ENCODE peak calls at places on chromosome 14, in ten cellular contexts. One of them, this sample, is unnamed.

GRCh38 chr14:39488600-39488999 is 56.4 kb upstream of the FBXO33 start:
- DNase-seq in Caco-2: no peak
- DNase-seq in A549: no peak
- DNase-seq in mucosa of descending colon: no peak
- DNase-seq in RWPE2: no peak
- DNase-seq in cardiac fibroblast: peak; percentile 15
- DNase-seq in stomach: no peak
- DNase-seq in choroid plexus epithelial cell: no peak
- DNase-seq in body of pancreas: no peak
- DNase-seq in mammary epithelial cell: no peak
- DNase-seq in this sample: peak; percentile 12

GRCh38 chr14:64293976-64294671 is at the start of gene ESR2:
- DNase-seq in cardiac fibroblast: peak; percentile 54
- DNase-seq in body of pancreas: peak; percentile 22
- DNase-seq in stomach: peak; percentile 31
- DNase-seq in mammary epithelial cell: no peak
- DNase-seq in A549: peak; percentile 13
- DNase-seq in choroid plexus epithelial cell: peak; percentile 67
- DNase-seq in mucosa of descending colon: peak; percentile 63
- DNase-seq in RWPE2: no peak
- DNase-seq in Caco-2: peak; percentile 45
- DNase-seq in this sample: peak; percentile 51

GRCh38 chr14:75831455-75831854 is 150.3 kb downstream of the TGFB3 start:
- DNase-seq in stomach: peak; percentile 93
- DNase-seq in cardiac fibroblast: peak; percentile 80
- DNase-seq in mammary epithelial cell: peak; percentile 53
- DNase-seq in choroid plexus epithelial cell: peak; percentile 94
- DNase-seq in RWPE2: peak; percentile 79
- DNase-seq in mucosa of descending colon: peak; percentile 82
- DNase-seq in Caco-2: peak; percentile 92
- DNase-seq in body of pancreas: peak; percentile 94
- DNase-seq in A549: peak; percentile 5
- DNase-seq in this sample: peak; percentile 93

GRCh38 chr14:94123296-94123695 is 6.1 kb downstream of the IFI27L2 start:
- DNase-seq in cardiac fibroblast: no peak
- DNase-seq in body of pancreas: no peak
- DNase-seq in mammary epithelial cell: no peak
- DNase-seq in stomach: peak; percentile 15
- DNase-seq in A549: no peak
- DNase-seq in RWPE2: no peak
- DNase-seq in Caco-2: no peak
- DNase-seq in mucosa of descending colon: no peak
- DNase-seq in choroid plexus epithelial cell: no peak
- DNase-seq in this sample: no peak

GRCh38 chr14:32898876-32899275 is 39.8 kb upstream of the NPAS3 start:
- DNase-seq in A549: no peak
- DNase-seq in stomach: no peak
- DNase-seq in Caco-2: no peak
- DNase-seq in body of pancreas: no peak
- DNase-seq in mucosa of descending colon: no peak
- DNase-seq in mammary epithelial cell: no peak
- DNase-seq in cardiac fibroblast: no peak
- DNase-seq in choroid plexus epithelial cell: no peak
- DNase-seq in RWPE2: no peak
- DNase-seq in this sample: no peak

GRCh38 chr14:57822081-57822480 is 43.8 kb downstream of the SLC35F4 start:
- DNase-seq in Caco-2: no peak
- DNase-seq in choroid plexus epithelial cell: no peak
- DNase-seq in A549: no peak
- DNase-seq in body of pancreas: no peak
- DNase-seq in mammary epithelial cell: peak; percentile 56
- DNase-seq in RWPE2: no peak
- DNase-seq in cardiac fibroblast: no peak
- DNase-seq in stomach: no peak
- DNase-seq in mucosa of descending colon: no peak
- DNase-seq in this sample: no peak

GRCh38 chr14:105140581-105140980 is 28.0 kb downstream of the JAG2 start:
- DNase-seq in cardiac fibroblast: no peak
- DNase-seq in choroid plexus epithelial cell: no peak
- DNase-seq in Caco-2: peak; percentile 20
- DNase-seq in RWPE2: peak; percentile 38
- DNase-seq in mammary epithelial cell: no peak
- DNase-seq in mucosa of descending colon: peak; percentile 12
- DNase-seq in body of pancreas: no peak
- DNase-seq in A549: no peak
- DNase-seq in stomach: no peak
- DNase-seq in this sample: no peak

GRCh38 chr14:106039400-106039799 is 513.0 kb downstream of the TMEM121 start:
- DNase-seq in cardiac fibroblast: no peak
- DNase-seq in RWPE2: no peak
- DNase-seq in choroid plexus epithelial cell: no peak
- DNase-seq in mucosa of descending colon: no peak
- DNase-seq in body of pancreas: no peak
- DNase-seq in mammary epithelial cell: no peak
- DNase-seq in stomach: no peak
- DNase-seq in A549: peak; percentile 43
- DNase-seq in Caco-2: peak; percentile 52
- DNase-seq in this sample: no peak

GRCh38 chr14:58272589-58273372 is 25.6 kb upstream of the ARID4A start:
- DNase-seq in A549: peak; percentile 75
- DNase-seq in body of pancreas: peak; percentile 50
- DNase-seq in stomach: peak; percentile 44
- DNase-seq in RWPE2: no peak
- DNase-seq in choroid plexus epithelial cell: peak; percentile 84
- DNase-seq in mucosa of descending colon: no peak
- DNase-seq in mammary epithelial cell: no peak
- DNase-seq in Caco-2: peak; percentile 66
- DNase-seq in cardiac fibroblast: peak; percentile 53
- DNase-seq in this sample: peak; percentile 67

GRCh38 chr14:20866963-20867362 is 24.2 kb upstream of the RNASE3 start:
- DNase-seq in body of pancreas: no peak
- DNase-seq in A549: peak; percentile 27
- DNase-seq in stomach: no peak
- DNase-seq in Caco-2: no peak
- DNase-seq in mammary epithelial cell: peak; percentile 17
- DNase-seq in cardiac fibroblast: peak; percentile 33
- DNase-seq in RWPE2: no peak
- DNase-seq in choroid plexus epithelial cell: peak; percentile 28
- DNase-seq in mucosa of descending colon: no peak
- DNase-seq in this sample: no peak

GRCh38 chr14:20683125-20683895 is 1.1 kb upstream of the RNASE4 start:
- DNase-seq in mammary epithelial cell: peak; percentile 87
- DNase-seq in choroid plexus epithelial cell: peak; percentile 95
- DNase-seq in mucosa of descending colon: peak; percentile 73
- DNase-seq in A549: peak; percentile 95
- DNase-seq in Caco-2: peak; percentile 86
- DNase-seq in RWPE2: no peak
- DNase-seq in body of pancreas: peak; percentile 80
- DNase-seq in stomach: peak; percentile 69
- DNase-seq in cardiac fibroblast: peak; percentile 97
- DNase-seq in this sample: peak; percentile 91

GRCh38 chr14:65095633-65096205 is 6.6 kb downstream of the MAX start:
- DNase-seq in cardiac fibroblast: peak; percentile 63
- DNase-seq in mammary epithelial cell: no peak
- DNase-seq in Caco-2: no peak
- DNase-seq in choroid plexus epithelial cell: peak; percentile 91
- DNase-seq in mucosa of descending colon: no peak
- DNase-seq in stomach: peak; percentile 72
- DNase-seq in RWPE2: no peak
- DNase-seq in body of pancreas: peak; percentile 53
- DNase-seq in A549: no peak
- DNase-seq in this sample: peak; percentile 87

GRCh38 chr14:65210118-65210826 is 108.0 kb upstream of the MAX start:
- DNase-seq in mammary epithelial cell: peak; percentile 65
- DNase-seq in stomach: no peak
- DNase-seq in RWPE2: no peak
- DNase-seq in choroid plexus epithelial cell: peak; percentile 73
- DNase-seq in mucosa of descending colon: no peak
- DNase-seq in body of pancreas: no peak
- DNase-seq in A549: no peak
- DNase-seq in Caco-2: no peak
- DNase-seq in cardiac fibroblast: peak; percentile 70
- DNase-seq in this sample: peak; percentile 51

GRCh38 chr14:68476212-68476964 is 316.5 kb downstream of the ZFP36L1 start:
- DNase-seq in Caco-2: no peak
- DNase-seq in mammary epithelial cell: peak; percentile 93
- DNase-seq in A549: peak; percentile 51
- DNase-seq in stomach: no peak
- DNase-seq in body of pancreas: peak; percentile 78
- DNase-seq in mucosa of descending colon: peak; percentile 62
- DNase-seq in choroid plexus epithelial cell: peak; percentile 98
- DNase-seq in cardiac fibroblast: peak; percentile 97
- DNase-seq in RWPE2: no peak
- DNase-seq in this sample: peak; percentile 91

DNA sequence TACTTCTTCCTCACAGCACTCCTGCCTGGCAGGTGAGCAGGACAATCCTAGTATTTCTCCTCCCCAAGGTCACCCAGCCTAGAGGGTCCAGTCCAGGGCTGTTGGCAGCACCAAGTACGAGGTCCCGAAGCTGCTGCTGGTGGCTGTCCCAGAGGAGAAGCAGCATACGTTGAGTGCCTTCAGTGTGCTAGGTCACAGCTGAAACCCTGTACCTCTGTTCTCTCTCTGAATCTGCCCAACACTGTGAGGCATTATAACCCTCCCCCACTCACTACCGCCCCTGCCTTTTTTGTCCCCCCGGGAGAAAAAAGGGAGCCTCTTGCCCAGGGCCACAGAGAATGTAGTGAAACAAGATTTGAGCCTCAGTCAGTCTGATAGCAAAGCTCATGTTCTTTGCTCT is 53.4 kb downstream of the PPP2R5C start:
- DNase-seq in choroid plexus epithelial cell: no peak
- DNase-seq in stomach: no peak
- DNase-seq in A549: no peak
- DNase-seq in mucosa of descending colon: no peak
- DNase-seq in body of pancreas: no peak
- DNase-seq in cardiac fibroblast: no peak
- DNase-seq in RWPE2: no peak
- DNase-seq in Caco-2: no peak
- DNase-seq in mammary epithelial cell: no peak
- DNase-seq in this sample: no peak
- TF ChIP-seq CTCF in choroid plexus epithelial cell: no peak
- TF ChIP-seq CTCF in stomach: no peak
- TF ChIP-seq CTCF in A549: no peak
- TF ChIP-seq CTCF in mucosa of descending colon: no peak
- TF ChIP-seq CTCF in body of pancreas: no peak
- TF ChIP-seq CTCF in cardiac fibroblast: no peak
- TF ChIP-seq CTCF in RWPE2: no peak
- TF ChIP-seq CTCF in Caco-2: no peak
- TF ChIP-seq CTCF in mammary epithelial cell: no peak
- TF ChIP-seq CTCF in this sample: no peak

GRCh38 chr14:99602054-99602787 is 1.8 kb downstream of the CCDC85C start:
- DNase-seq in RWPE2: no peak
- DNase-seq in mucosa of descending colon: peak; percentile 78
- DNase-seq in stomach: peak; percentile 38
- DNase-seq in body of pancreas: peak; percentile 52
- DNase-seq in A549: peak; percentile 47
- DNase-seq in mammary epithelial cell: no peak
- DNase-seq in Caco-2: no peak
- DNase-seq in cardiac fibroblast: no peak
- DNase-seq in choroid plexus epithelial cell: peak; percentile 19
- DNase-seq in this sample: peak; percentile 37
- H3K4me3 ChIP-seq in RWPE2: peak overlapping the region; percentile 57
- H3K4me3 ChIP-seq in mucosa of descending colon: peak overlapping the region; percentile 32
- H3K4me3 ChIP-seq in stomach: peak overlapping the region; percentile 67
- H3K4me3 ChIP-seq in body of pancreas: peak overlapping the region; percentile 22
- H3K4me3 ChIP-seq in A549: peak overlapping the region; percentile 81
- H3K4me3 ChIP-seq in mammary epithelial cell: peak overlapping the region; percentile 40
- H3K4me3 ChIP-seq in Caco-2: peak overlapping the region; percentile 67
- H3K4me3 ChIP-seq in cardiac fibroblast: peak overlapping the region; percentile 9
- H3K4me3 ChIP-seq in choroid plexus epithelial cell: peak overlapping the region; percentile 39
- H3K4me3 ChIP-seq in this sample: peak overlapping the region; percentile 48

DNA sequence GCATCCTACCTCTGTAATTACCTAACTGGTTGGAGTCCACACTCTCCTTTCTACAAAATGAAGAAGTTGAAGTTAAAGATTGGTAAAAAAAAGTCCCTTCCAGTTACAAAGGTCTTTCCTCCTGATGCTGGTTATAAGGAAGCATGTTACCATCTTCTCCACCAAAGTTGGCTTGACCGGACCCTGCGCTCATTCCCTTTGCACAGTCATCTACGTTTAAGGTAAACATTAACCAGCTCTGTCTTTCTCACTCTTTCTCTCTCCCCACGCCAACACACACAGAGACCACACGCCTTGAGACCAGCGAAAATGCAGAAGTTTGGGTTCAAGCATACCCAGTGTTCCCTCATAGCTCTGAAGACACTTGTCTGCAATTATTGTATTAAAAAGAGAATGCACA is 11.9 kb downstream of the FBLN5 start:
- DNase-seq in mammary epithelial cell: no peak
- DNase-seq in RWPE2: no peak
- DNase-seq in mucosa of descending colon: no peak
- DNase-seq in cardiac fibroblast: no peak
- DNase-seq in body of pancreas: no peak
- DNase-seq in stomach: no peak
- DNase-seq in A549: no peak
- DNase-seq in Caco-2: no peak
- DNase-seq in choroid plexus epithelial cell: no peak
- DNase-seq in this sample: no peak
- TF ChIP-seq CTCF in mammary epithelial cell: no peak
- TF ChIP-seq CTCF in RWPE2: no peak
- TF ChIP-seq CTCF in mucosa of descending colon: no peak
- TF ChIP-seq CTCF in cardiac fibroblast: no peak
- TF ChIP-seq CTCF in body of pancreas: no peak
- TF ChIP-seq CTCF in stomach: no peak
- TF ChIP-seq CTCF in A549: no peak
- TF ChIP-seq CTCF in Caco-2: no peak
- TF ChIP-seq CTCF in choroid plexus epithelial cell: no peak
- TF ChIP-seq CTCF in this sample: no peak

GRCh38 chr14:29653303-29653702 is 274.3 kb downstream of the PRKD1 start:
- DNase-seq in A549: no peak
- DNase-seq in Caco-2: no peak
- DNase-seq in choroid plexus epithelial cell: no peak
- DNase-seq in RWPE2: no peak
- DNase-seq in mammary epithelial cell: no peak
- DNase-seq in cardiac fibroblast: no peak
- DNase-seq in mucosa of descending colon: no peak
- DNase-seq in stomach: no peak
- DNase-seq in body of pancreas: no peak
- DNase-seq in this sample: no peak

GRCh38 chr14:29652586-29652985 is 275.1 kb downstream of the PRKD1 start:
- DNase-seq in body of pancreas: no peak
- DNase-seq in A549: no peak
- DNase-seq in cardiac fibroblast: no peak
- DNase-seq in mammary epithelial cell: no peak
- DNase-seq in Caco-2: no peak
- DNase-seq in choroid plexus epithelial cell: peak; percentile 44
- DNase-seq in stomach: no peak
- DNase-seq in mucosa of descending colon: no peak
- DNase-seq in RWPE2: no peak
- DNase-seq in this sample: no peak

GRCh38 chr14:29649170-29649569 is 278.5 kb downstream of the PRKD1 start:
- DNase-seq in A549: no peak
- DNase-seq in cardiac fibroblast: no peak
- DNase-seq in mucosa of descending colon: no peak
- DNase-seq in RWPE2: no peak
- DNase-seq in body of pancreas: no peak
- DNase-seq in mammary epithelial cell: no peak
- DNase-seq in stomach: no peak
- DNase-seq in choroid plexus epithelial cell: no peak
- DNase-seq in Caco-2: no peak
- DNase-seq in this sample: no peak

GRCh38 chr14:29650554-29651269 is 276.9 kb downstream of the PRKD1 start:
- DNase-seq in RWPE2: no peak
- DNase-seq in body of pancreas: no peak
- DNase-seq in A549: no peak
- DNase-seq in mammary epithelial cell: no peak
- DNase-seq in choroid plexus epithelial cell: peak; percentile 70
- DNase-seq in cardiac fibroblast: no peak
- DNase-seq in Caco-2: no peak
- DNase-seq in stomach: no peak
- DNase-seq in mucosa of descending colon: no peak
- DNase-seq in this sample: no peak

GRCh38 chr14:29654910-29655590 is 272.6 kb downstream of the PRKD1 start:
- DNase-seq in cardiac fibroblast: peak; percentile 72
- DNase-seq in choroid plexus epithelial cell: peak; percentile 71
- DNase-seq in mammary epithelial cell: peak; percentile 28
- DNase-seq in body of pancreas: no peak
- DNase-seq in Caco-2: no peak
- DNase-seq in stomach: no peak
- DNase-seq in RWPE2: no peak
- DNase-seq in mucosa of descending colon: no peak
- DNase-seq in A549: no peak
- DNase-seq in this sample: peak; percentile 42
- H3K4me3 ChIP-seq in cardiac fibroblast: no peak overlapping the region
- H3K4me3 ChIP-seq in choroid plexus epithelial cell: no peak overlapping the region
- H3K4me3 ChIP-seq in mammary epithelial cell: no peak overlapping the region
- H3K4me3 ChIP-seq in body of pancreas: no peak overlapping the region
- H3K4me3 ChIP-seq in Caco-2: no peak overlapping the region
- H3K4me3 ChIP-seq in stomach: no peak overlapping the region
- H3K4me3 ChIP-seq in RWPE2: no peak overlapping the region
- H3K4me3 ChIP-seq in mucosa of descending colon: no peak overlapping the region
- H3K4me3 ChIP-seq in A549: no peak overlapping the region
- H3K4me3 ChIP-seq in this sample: no peak overlapping the region